ENCODE peak calls at places on chromosome 11, in nine cellular contexts. N, S, B, M, C, V, H, Z and Q are unnamed samples.

GRCh38 chr11:118984825-118985224 is 13.1 kb upstream of the CENATAC start:
- DNase-seq in B (no peak), Z (no peak), N (no peak), S (no peak), C (no peak), H (no peak), M (no peak), V (no peak), Q (no peak)

GRCh38 chr11:64306876-64307622 is 1.7 kb downstream of the ESRRA start:
- DNase-seq in C (no peak), H (no peak), Z (no peak), V (peak; percentile 46), B (no peak), M (no peak), S (no peak), N (no peak), Q (no peak)

GRCh38 chr11:59669611-59670009 is 773 bp upstream of the PATL1 start:
- DNase-seq in H (no peak), C (no peak), M (no peak), B (peak; percentile 41), N (peak; percentile 33), Z (peak; percentile 32), V (peak; percentile 80), S (peak; percentile 28), Q (no peak)

GRCh38 chr11:128890543-128891409 is at the start of gene KCNJ5:
- DNase-seq in H (no peak), V (no peak), B (no peak), Z (no peak), C (peak; percentile 27), M (peak; percentile 68), S (peak; percentile 59), N (peak; percentile 52), Q (no peak)

GRCh38 chr11:14974723-14975587 is 2.8 kb upstream of the CALCA start:
- DNase-seq in S (no peak), B (peak; percentile 23), Z (no peak), N (peak; percentile 51), C (peak; percentile 71), M (no peak), H (peak; percentile 12), V (peak; percentile 49), Q (peak; percentile 20)

GRCh38 chr11:71476031-71476430 is 23.0 kb downstream of the NADSYN1 start:
- DNase-seq in Z (no peak), S (no peak), H (no peak), M (no peak), B (no peak), N (peak; percentile 18), C (no peak), V (no peak), Q (no peak)

GRCh38 chr11:71994786-71995185 is 3.9 kb upstream of the IL18BP start:
- DNase-seq in S (no peak), Z (no peak), H (no peak), V (no peak), N (no peak), M (no peak), B (no peak), C (no peak), Q (no peak)

GRCh38 chr11:76700177-76701100 is 29.9 kb upstream of the LRRC32 start:
- DNase-seq in S (no peak), N (peak; percentile 34), M (no peak), V (peak; percentile 81), Z (peak; percentile 73), B (no peak), C (no peak), H (no peak), Q (no peak)

GRCh38 chr11:44377914-44378321 is 68.0 kb upstream of the ALX4 start:
- DNase-seq in C (no peak), M (no peak), S (no peak), H (no peak), Z (no peak), V (no peak), N (no peak), B (no peak), Q (no peak)

GRCh38 chr11:3905080-3905953 is 49.9 kb downstream of the STIM1 start:
- DNase-seq in B (no peak), M (no peak), N (no peak), V (peak; percentile 96), Z (no peak), S (no peak), C (peak; percentile 51), H (peak; percentile 37), Q (no peak)

GRCh38 chr11:47359586-47359985 is 7.1 kb upstream of the MYBPC3 start:
- DNase-seq in V (no peak), S (no peak), H (no peak), C (no peak), N (no peak), Z (no peak), B (no peak), M (no peak), Q (no peak)

GRCh38 chr11:112237451-112237850 is 11.2 kb downstream of the PTS start:
- DNase-seq in V (no peak), S (no peak), H (no peak), B (no peak), M (no peak), N (no peak), C (no peak), Z (no peak), Q (no peak)

GRCh38 chr11:27293500-27294417 is 69.3 kb downstream of the CCDC34 start:
- DNase-seq in N (no peak), S (no peak), C (no peak), M (no peak), V (peak; percentile 27), Z (no peak), H (no peak), B (no peak), Q (no peak)

GRCh38 chr11:44622721-44623258 is 57.3 kb downstream of the CD82 start:
- DNase-seq in N (no peak), M (no peak), H (no peak), Z (no peak), B (peak; percentile 7), S (no peak), V (no peak), C (peak; percentile 17), Q (no peak)

GRCh38 chr11:117535870-117536411 is 208.3 kb downstream of the CEP164 start:
- DNase-seq in H (no peak), B (no peak), Z (no peak), S (peak; percentile 54), M (no peak), N (no peak), C (no peak), V (no peak), Q (no peak)

GRCh38 chr11:68146704-68147474 is 25.7 kb upstream of the CHKA start:
- DNase-seq in Z (no peak), S (no peak), V (peak; percentile 58), M (no peak), C (no peak), N (peak; percentile 58), B (peak; percentile 84), H (no peak), Q (no peak)

GRCh38 chr11:93089474-93090102 is 108.2 kb downstream of the SLC36A4 start:
- DNase-seq in C (no peak), H (no peak), M (no peak), B (peak; percentile 39), Z (peak; percentile 10), N (peak; percentile 24), V (peak; percentile 80), S (no peak), Q (peak; percentile 41)

GRCh38 chr11:73288873-73289707 is 17.0 kb downstream of the P2RY6 start:
- DNase-seq in C (peak; percentile 49), Z (peak; percentile 21), N (peak; percentile 81), M (peak; percentile 62), S (peak; percentile 38), H (no peak), V (peak; percentile 82), B (peak; percentile 69), Q (peak; percentile 56)

GRCh38 chr11:68677432-68677831 is 6.9 kb upstream of the GAL start:
- DNase-seq in M (no peak), Z (no peak), H (no peak), V (peak; percentile 79), N (peak; percentile 57), C (no peak), S (no peak), B (no peak), Q (peak; percentile 30)